ENCODE peak calls at places on chromosomes 7 and 10, in four cellular contexts. W is WERI-Rb-1, P is A549, V is cardiac muscle cell. N is an unnamed sample.

GRCh38 chr7:84536256-84536870 is 341.8 kb upstream of the SEMA3A start:
- DNase-seq in V (peak; percentile 9), W (no peak), P (peak; percentile 45), N (no peak)

GRCh38 chr10:2979267-2979660 is 88.1 kb upstream of the PFKP start:
- DNase-seq in P (no peak), V (peak; percentile 69), W (no peak), N (no peak)

GRCh38 chr7:75808106-75808505 is 5.5 kb downstream of the CCL24 start:
- DNase-seq in W (no peak), V (no peak), P (no peak), N (no peak)

GRCh38 chr7:55563596-55564325 is 8.5 kb downstream of the VOPP1 start:
- DNase-seq in V (no peak), P (no peak), W (no peak), N (no peak)

GRCh38 chr7:114405427-114405826 is 9.2 kb upstream of the FOXP2 start:
- DNase-seq in V (peak; percentile 30), W (no peak), P (peak; percentile 7), N (no peak)

GRCh38 chr7:119175916-119176627 is 951.6 kb downstream of the ANKRD7 start:
- DNase-seq in W (peak; percentile 76), V (peak; percentile 70), P (peak; percentile 2), N (no peak)

GRCh38 chr10:115771755-115772154 is 501.3 kb downstream of the GFRA1 start:
- DNase-seq in P (no peak), W (no peak), V (no peak), N (no peak)

GRCh38 chr10:102240467-102241036 is 760 bp downstream of the PITX3 start:
- DNase-seq in W (no peak), V (peak; percentile 15), P (no peak), N (no peak)

GRCh38 chr10:126006906-126007305 is 110.5 kb downstream of the FANK1 start:
- DNase-seq in V (no peak), W (no peak), P (no peak), N (no peak)

GRCh38 chr10:44382131-44382858 is 2.6 kb downstream of the CXCL12 start:
- DNase-seq in V (peak; percentile 40), P (no peak), W (no peak), N (no peak)

GRCh38 chr10:42836771-42837468 is 54.3 kb downstream of the BMS1 start:
- DNase-seq in V (peak; percentile 39), W (peak; percentile 14), P (peak; percentile 11), N (no peak)

GRCh38 chr10:97879241-97879640 is 29.6 kb downstream of the GOLGA7B start:
- DNase-seq in W (no peak), P (no peak), V (no peak), N (no peak)

GRCh38 chr7:106283501-106283830 is 1.3 kb downstream of the NAMPT start:
- DNase-seq in P (no peak), V (peak; percentile 57), W (no peak), N (no peak)

GRCh38 chr10:114902151-114902550 is 35.8 kb upstream of the TRUB1 start:
- DNase-seq in V (peak; percentile 21), W (no peak), P (no peak), N (no peak)

GRCh38 chr7:28096713-28097112 is 83.9 kb downstream of the JAZF1 start:
- DNase-seq in P (peak; percentile 72), V (peak; percentile 84), W (peak; percentile 32), N (no peak)

GRCh38 chr7:44264221-44264956 is 61.0 kb downstream of the CAMK2B start:
- DNase-seq in P (no peak), W (peak; percentile 74), V (no peak), N (no peak)
- H3K27ac ChIP-seq in P (no peak overlapping the region), W (peak overlapping the region; percentile 50), V (no peak overlapping the region), N (no peak overlapping the region)

GRCh38 chr10:120279196-120279595 is 177.8 kb upstream of the PLPP4 start:
- DNase-seq in P (no peak), W (no peak), V (no peak), N (no peak)
- H3K27ac ChIP-seq in P (no peak overlapping the region), W (no peak overlapping the region), V (no peak overlapping the region), N (no peak overlapping the region)

GRCh38 chr7:81776159-81776558 is 6.3 kb upstream of the HGF start:
- DNase-seq in P (no peak), W (no peak), V (peak; percentile 47), N (no peak)
- H3K27ac ChIP-seq in P (no peak overlapping the region), W (no peak overlapping the region), V (no peak overlapping the region), N (no peak overlapping the region)

GRCh38 chr10:122121059-122121458 is 132.1 kb downstream of the TACC2 start:
- DNase-seq in V (no peak), W (no peak), P (no peak), N (no peak)
- H3K27ac ChIP-seq in V (no peak overlapping the region), W (no peak overlapping the region), P (peak overlapping the region; percentile 20), N (no peak overlapping the region)

GRCh38 chr7:148696787-148697186 is 1.9 kb upstream of the CUL1 start:
- DNase-seq in P (no peak), V (no peak), W (no peak), N (no peak)
- H3K27ac ChIP-seq in P (no peak overlapping the region), V (no peak overlapping the region), W (no peak overlapping the region), N (no peak overlapping the region)

DNA sequence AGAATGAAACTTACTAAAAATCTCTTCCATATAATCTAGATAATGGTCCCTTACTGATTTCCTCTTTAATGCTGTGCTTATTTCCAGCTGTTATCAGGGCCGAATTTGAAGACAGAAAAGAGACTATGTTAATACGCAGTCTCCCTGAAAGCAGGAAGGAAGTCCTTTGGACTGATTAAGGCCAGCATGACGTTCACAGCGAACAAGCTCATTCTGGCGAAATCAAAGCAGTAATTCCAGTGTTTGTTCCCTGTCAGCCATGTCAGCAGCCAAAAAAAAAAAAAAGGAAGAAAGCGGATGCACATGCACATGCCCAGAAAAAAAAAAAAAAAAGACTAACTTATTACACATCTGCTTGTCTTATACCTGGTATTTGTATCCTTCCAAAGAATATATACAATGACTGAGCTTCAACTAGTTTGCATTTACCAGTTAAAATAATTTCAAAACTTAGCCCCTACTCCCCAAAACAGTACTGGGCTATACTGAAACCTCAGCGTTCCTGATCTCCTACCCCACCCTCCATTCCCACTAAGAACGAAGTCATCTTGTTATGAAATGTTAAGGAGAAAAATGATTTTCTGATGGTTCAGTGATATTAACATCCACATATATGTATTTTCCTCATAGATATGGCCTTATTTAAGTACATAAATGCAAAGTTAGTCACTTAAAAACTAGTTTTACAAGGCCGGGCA is 29.0 kb upstream of the ANAPC16 start:
- DNase-seq in P (no peak), W (no peak), V (peak; percentile 96), N (no peak)
- H3K27ac ChIP-seq in P (peak overlapping the region; percentile 42), W (no peak overlapping the region), V (peak overlapping the region; percentile 60), N (no peak overlapping the region)

DNA sequence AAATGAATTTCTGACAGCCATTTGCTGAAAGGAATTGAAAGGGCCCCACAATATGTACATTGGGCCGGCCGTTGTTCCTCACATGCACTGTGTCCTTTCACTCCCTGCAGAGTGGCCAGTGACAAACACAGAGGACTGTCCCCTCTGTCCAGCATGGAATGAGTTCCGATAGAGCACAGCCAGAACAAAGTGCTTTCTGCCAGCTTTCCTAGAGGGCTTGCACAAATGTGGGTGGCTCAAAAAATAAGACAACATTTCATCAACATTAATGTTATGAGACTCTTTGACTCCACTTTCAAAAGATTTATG is 2.4 kb downstream of the PKD2L1 start:
- DNase-seq in P (no peak), W (no peak), V (no peak), N (no peak)
- H3K27ac ChIP-seq in P (no peak overlapping the region), W (peak overlapping the region; percentile 77), V (no peak overlapping the region), N (no peak overlapping the region)

GRCh38 chr7:47295606-47296005 is 286.3 kb downstream of the TNS3 start:
- DNase-seq in W (no peak), P (no peak), V (no peak), N (no peak)

GRCh38 chr7:47291461-47292051 is 290.4 kb downstream of the TNS3 start:
- DNase-seq in W (no peak), P (peak; percentile 43), V (peak; percentile 69), N (no peak)

GRCh38 chr7:47292832-47293309 is 289.0 kb downstream of the TNS3 start:
- DNase-seq in P (no peak), W (no peak), V (peak; percentile 34), N (no peak)

GRCh38 chr7:47294569-47295222 is 287.2 kb downstream of the TNS3 start:
- DNase-seq in W (no peak), V (no peak), P (no peak), N (no peak)

DNA sequence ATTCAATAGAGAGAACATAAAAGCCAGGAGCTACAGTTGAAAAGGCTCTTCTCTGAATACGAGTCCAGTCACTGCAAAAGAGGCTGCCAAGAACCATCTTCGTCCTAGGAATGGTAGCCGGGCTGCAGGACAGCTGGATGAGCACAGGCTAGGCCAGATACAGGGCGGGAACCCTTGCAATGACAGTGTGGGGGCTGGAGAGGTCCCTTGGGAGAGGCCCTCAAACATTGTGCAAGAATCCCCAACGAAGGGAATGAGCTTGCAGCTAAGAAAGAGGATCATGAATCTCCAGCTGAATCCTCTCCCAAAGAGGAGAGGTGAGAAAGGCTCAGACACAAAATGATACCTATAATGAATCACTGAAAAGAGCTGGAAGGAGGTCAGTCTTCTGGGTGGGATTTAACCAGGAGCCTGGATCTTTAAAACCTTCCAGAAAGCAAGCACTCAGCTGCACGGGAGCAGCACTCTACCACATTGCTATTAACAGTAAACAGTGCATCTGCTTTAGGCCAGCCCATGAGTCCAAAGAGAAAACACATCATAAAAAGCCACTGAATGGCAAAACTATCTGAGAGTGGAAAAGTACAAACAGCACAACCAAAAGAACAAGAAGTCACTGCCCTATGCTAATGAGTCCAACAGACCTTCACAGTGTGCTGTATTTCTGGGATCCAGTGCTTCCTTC is 287.9 kb downstream of the TNS3 start:
- DNase-seq in W (no peak), V (peak; percentile 20), P (no peak), N (no peak)
- H3K27ac ChIP-seq in W (no peak overlapping the region), V (no peak overlapping the region), P (no peak overlapping the region), N (no peak overlapping the region)

DNA sequence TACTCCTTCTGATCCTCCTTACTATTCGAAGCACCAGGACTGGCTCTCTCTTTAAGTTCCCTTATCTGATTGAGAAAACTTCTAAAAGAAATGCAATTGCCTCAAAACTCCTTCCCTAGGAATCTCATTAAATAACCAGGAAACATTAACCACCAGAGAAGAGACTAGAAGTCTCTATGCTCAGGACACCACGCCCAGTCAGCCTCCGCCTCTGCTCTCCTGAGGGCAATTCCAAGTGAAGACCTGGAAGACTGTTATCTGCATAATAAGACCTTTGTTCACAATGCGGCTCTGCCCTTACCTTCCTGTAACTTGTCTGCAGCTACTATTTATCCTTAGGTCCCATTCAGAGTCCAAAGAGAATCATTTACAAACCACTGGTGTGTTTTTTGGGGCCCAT is 78.8 kb downstream of the ELMO1 start:
- DNase-seq in P (no peak), W (no peak), V (no peak), N (no peak)
- H3K27ac ChIP-seq in P (no peak overlapping the region), W (no peak overlapping the region), V (no peak overlapping the region), N (no peak overlapping the region)

DNA sequence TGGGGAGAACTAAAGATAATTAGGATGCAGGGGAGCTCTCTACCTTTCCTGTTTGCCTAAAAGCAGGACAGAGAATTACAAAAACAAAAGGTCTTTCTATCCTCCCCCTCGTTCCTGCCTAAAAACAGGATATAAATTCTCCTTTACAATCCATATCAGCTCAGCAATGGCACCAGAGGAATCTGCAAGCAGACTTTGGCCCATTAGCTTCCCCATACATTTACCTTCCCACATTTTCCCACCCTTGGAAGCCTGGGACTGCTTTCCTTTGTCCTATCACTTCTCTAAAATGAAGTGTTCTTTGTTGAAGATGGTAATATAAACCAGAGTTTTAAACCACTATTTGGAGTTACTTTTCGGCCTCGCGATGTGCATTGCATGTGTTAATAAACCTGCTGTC is 15.5 kb downstream of the SHTN1 start:
- DNase-seq in V (no peak), P (no peak), W (no peak), N (no peak)
- H3K27ac ChIP-seq in V (no peak overlapping the region), P (no peak overlapping the region), W (no peak overlapping the region), N (no peak overlapping the region)

N was measured in naive thymus-derived CD4-positive, alpha-beta T cell.